ENCODE peak calls at places on chromosomes 13 and 19, in five cellular contexts. R, Y, Z, J and B are unnamed samples.

GRCh38 chr19:42081584-42082258 is 5.8 kb downstream of the ZNF574 start:
- DNase-seq in R (no peak), Y (no peak), Z (no peak), J (no peak), B (no peak)

GRCh38 chr19:18507727-18508440 is 14.0 kb downstream of the ELL start:
- DNase-seq in R (no peak), Y (peak), Z (no peak), J (no peak), B (no peak)

GRCh38 chr13:91904005-91904404 is 505.6 kb downstream of the GPC5 start:
- DNase-seq in R (no peak), Y (no peak), Z (no peak), J (no peak), B (no peak)

GRCh38 chr19:15463865-15464371 is 426 bp downstream of the RASAL3 start:
- DNase-seq in R (peak), Y (no peak), Z (peak), J (no peak), B (no peak)

GRCh38 chr19:18754501-18754900 is 36.6 kb downstream of the COMP start:
- DNase-seq in R (no peak), Y (no peak), Z (no peak), J (no peak), B (no peak)

GRCh38 chr13:97976551-97977375 is 23.3 kb downstream of the IPO5 start:
- DNase-seq in R (no peak), Y (no peak), Z (no peak), J (peak), B (peak)

GRCh38 chr19:6811906-6812305 is 39.4 kb downstream of the VAV1 start:
- DNase-seq in R (no peak), Y (no peak), Z (no peak), J (no peak), B (no peak)

GRCh38 chr13:48156466-48156865 is 61.6 kb upstream of the MED4 start:
- DNase-seq in R (peak), Y (no peak), Z (peak), J (no peak), B (no peak)

GRCh38 chr13:98548230-98548629 is 28.7 kb downstream of the STK24 start:
- DNase-seq in R (no peak), Y (no peak), Z (no peak), J (no peak), B (no peak)

GRCh38 chr13:110636701-110637201 is 21.4 kb downstream of the NAXD start:
- DNase-seq in R (no peak), Y (no peak), Z (no peak), J (no peak), B (no peak)

GRCh38 chr19:11673608-11674041 is 65.1 kb downstream of the ZNF823 start:
- DNase-seq in R (no peak), Y (no peak), Z (no peak), J (peak), B (no peak)

GRCh38 chr13:54433511-54434206 is 1405.0 kb downstream of the OLFM4 start:
- DNase-seq in R (no peak), Y (peak), Z (no peak), J (no peak), B (no peak)

GRCh38 chr19:29714371-29714952 is 599 bp downstream of the C19orf12 start:
- DNase-seq in R (peak), Y (no peak), Z (peak), J (no peak), B (no peak)

GRCh38 chr19:39474139-39474620 is 6.5 kb upstream of the TIMM50 start:
- DNase-seq in R (peak), Y (no peak), Z (peak), J (peak), B (no peak)

GRCh38 chr19:47074621-47075020 is 26.2 kb upstream of the TMEM160 start:
- DNase-seq in R (no peak), Y (no peak), Z (no peak), J (no peak), B (no peak)